ENCODE peak calls at places on chromosomes 11 and 22, in six cellular contexts. S is AML-193, B is ascending aorta, A is non-pigmented ciliary epithelial cell, E is adrenal gland, P is hypothalamus. N is an unnamed sample.

GRCh38 chr22:37328017-37328416 is 45.7 kb downstream of the CYTH4 start:
- DNase-seq in S (no peak), B (no peak), A (peak), E (no peak), P (no peak), N (no peak)

GRCh38 chr11:68840661-68841653 is 759 bp downstream of the CPT1A start:
- DNase-seq in S (peak), B (peak), A (no peak), E (peak), P (no peak), N (peak)

GRCh38 chr11:2686360-2687222 is 13.2 kb downstream of the KCNQ1OT1 start:
- DNase-seq in S (no peak), B (no peak), A (no peak), E (peak), P (no peak), N (no peak)

GRCh38 chr11:62841361-62842170 is 2.2 kb upstream of the WDR74 start:
- DNase-seq in S (peak), B (peak), A (peak), E (peak), P (peak), N (peak)

GRCh38 chr11:22666700-22667439 is 459 bp downstream of the GAS2 start:
- DNase-seq in S (no peak), B (no peak), A (peak), E (peak), P (peak), N (no peak)

GRCh38 chr11:46210133-46210636 is 67.3 kb upstream of the CREB3L1 start:
- DNase-seq in S (peak), B (no peak), A (peak), E (peak), P (no peak), N (no peak)

GRCh38 chr11:123461164-123461563 is 31.1 kb downstream of the GRAMD1B start:
- DNase-seq in S (no peak), B (no peak), A (no peak), E (peak), P (no peak), N (no peak)

GRCh38 chr11:72239849-72240460 is 4.0 kb downstream of the PHOX2A start:
- DNase-seq in S (no peak), B (no peak), A (no peak), E (peak), P (no peak), N (peak)

GRCh38 chr22:23772315-23773246 is at the start of gene MMP11:
- DNase-seq in S (no peak), B (no peak), A (no peak), E (peak), P (no peak), N (no peak)

GRCh38 chr11:63880031-63880841 is 36.7 kb downstream of the RCOR2 start:
- DNase-seq in S (no peak), B (no peak), A (no peak), E (peak), P (no peak), N (no peak)

GRCh38 chr11:72850832-72851231 is 36.6 kb downstream of the ATG16L2 start:
- DNase-seq in S (no peak), B (no peak), A (no peak), E (no peak), P (no peak), N (no peak)

GRCh38 chr11:123494195-123495050 is 64.4 kb downstream of the GRAMD1B start:
- DNase-seq in S (no peak), B (no peak), A (no peak), E (no peak), P (no peak), N (no peak)

GRCh38 chr11:66251811-66252210 is 16.6 kb upstream of the RAB1B start:
- DNase-seq in S (no peak), B (no peak), A (no peak), E (no peak), P (no peak), N (no peak)

GRCh38 chr11:66142370-66143263 is 72.5 kb downstream of the PACS1 start:
- DNase-seq in S (no peak), B (no peak), A (no peak), E (peak), P (no peak), N (no peak)

GRCh38 chr11:86484164-86484794 is 109.6 kb downstream of the CCDC81 start:
- DNase-seq in S (no peak), B (peak), A (no peak), E (peak), P (no peak), N (no peak)

GRCh38 chr22:42080287-42080686 is 787 bp downstream of the SMDT1 start:
- DNase-seq in S (no peak), B (no peak), A (no peak), E (peak), P (peak), N (peak)

GRCh38 chr11:114031599-114032320 is 27.8 kb upstream of the ZBTB16 start:
- DNase-seq in S (no peak), B (no peak), A (no peak), E (no peak), P (no peak), N (no peak)

GRCh38 chr11:93668171-93668570 is 6.7 kb downstream of the CEP295 start:
- DNase-seq in S (no peak), B (no peak), A (no peak), E (no peak), P (no peak), N (no peak)

GRCh38 chr11:69383946-69384547 is 90.1 kb downstream of the MYEOV start:
- DNase-seq in S (no peak), B (peak), A (no peak), E (no peak), P (no peak), N (no peak)

GRCh38 chr11:28756977-28757376 is 648.8 kb downstream of the METTL15 start:
- DNase-seq in S (no peak), B (no peak), A (peak), E (no peak), P (no peak), N (no peak)

GRCh38 chr11:47177846-47178245 is 1.2 kb upstream of the ARFGAP2 start:
- DNase-seq in S (no peak), B (no peak), A (no peak), E (peak), P (no peak), N (no peak)

GRCh38 chr22:26174280-26174679 is 5.0 kb downstream of the SEZ6L start:
- DNase-seq in S (no peak), B (no peak), A (no peak), E (peak), P (no peak), N (no peak)

GRCh38 chr11:115324569-115325432 is 179.4 kb downstream of the CADM1 start:
- DNase-seq in S (peak), B (no peak), A (no peak), E (peak), P (no peak), N (peak)

GRCh38 chr11:68584097-68584496 is 100.2 kb upstream of the GAL start:
- DNase-seq in S (peak), B (no peak), A (no peak), E (peak), P (no peak), N (no peak)

GRCh38 chr11:130315354-130315970 is 745 bp upstream of the ZBTB44 start:
- DNase-seq in S (no peak), B (no peak), A (no peak), E (peak), P (no peak), N (no peak)

GRCh38 chr11:60169264-60169915 is 13.5 kb downstream of the MS4A6A start:
- DNase-seq in S (peak), B (no peak), A (no peak), E (no peak), P (no peak), N (no peak)

GRCh38 chr11:12174145-12175143 is 64.1 kb downstream of the MICAL2 start:
- DNase-seq in S (peak), B (peak), A (no peak), E (no peak), P (no peak), N (no peak)

GRCh38 chr11:596374-596773 is 19.4 kb downstream of the IRF7 start:
- DNase-seq in S (no peak), B (no peak), A (no peak), E (no peak), P (no peak), N (no peak)

GRCh38 chr22:50621491-50621880 is 6.5 kb downstream of the ARSA start:
- DNase-seq in S (peak), B (no peak), A (no peak), E (no peak), P (no peak), N (no peak)

GRCh38 chr11:76672431-76673163 is 2.0 kb upstream of the LRRC32 start:
- DNase-seq in S (no peak), B (no peak), A (no peak), E (no peak), P (no peak), N (no peak)